ENCODE peak calls at places on chromosomes 7 and 10, in four cellular contexts. L, S, Z and P are unnamed samples.

GRCh38 chr7:8423057-8423456 is 10.4 kb upstream of the NXPH1 start:
- DNase-seq in L (no peak), S (no peak), Z (no peak), P (no peak)

GRCh38 chr10:27794157-27794556 is 48.5 kb upstream of the MKX start:
- DNase-seq in L (no peak), S (no peak), Z (no peak), P (no peak)

GRCh38 chr7:125661677-125662076 is 732.1 kb upstream of the POT1 start:
- DNase-seq in L (no peak), S (no peak), Z (no peak), P (no peak)

GRCh38 chr7:30973791-30974604 is 10.2 kb downstream of the GHRHR start:
- DNase-seq in L (no peak), S (no peak), Z (no peak), P (no peak)

GRCh38 chr7:87416682-87417587 is 58.5 kb downstream of the ABCB4 start:
- DNase-seq in L (peak; percentile 67), S (peak; percentile 25), Z (peak; percentile 14), P (no peak)

GRCh38 chr10:129849853-129850252 is 114.2 kb downstream of the EBF3 start:
- DNase-seq in L (no peak), S (no peak), Z (no peak), P (no peak)

GRCh38 chr7:104976966-104977636 is 36.9 kb upstream of the KMT2E start:
- DNase-seq in L (no peak), S (no peak), Z (no peak), P (no peak)

GRCh38 chr10:17737021-17737965 is 14.7 kb upstream of the TMEM236 start:
- DNase-seq in L (peak; percentile 37), S (no peak), Z (peak; percentile 37), P (no peak)

GRCh38 chr7:21507627-21508343 is 35.1 kb upstream of the DNAH11 start:
- DNase-seq in L (peak; percentile 51), S (no peak), Z (peak; percentile 19), P (no peak)

GRCh38 chr7:45407730-45408406 is 166.3 kb upstream of the ADCY1 start:
- DNase-seq in L (no peak), S (no peak), Z (no peak), P (no peak)

GRCh38 chr7:158458096-158458495 is 129.5 kb downstream of the PTPRN2 start:
- DNase-seq in L (no peak), S (no peak), Z (no peak), P (no peak)

GRCh38 chr10:4234661-4235060 is 449.7 kb upstream of the KLF6 start:
- DNase-seq in L (no peak), S (peak; percentile 27), Z (no peak), P (no peak)

GRCh38 chr7:47293884-47294568 is 287.9 kb downstream of the TNS3 start:
- DNase-seq in L (no peak), S (no peak), Z (peak; percentile 69), P (no peak)

GRCh38 chr7:151187409-151188251 is 580 bp upstream of the ASB10 start:
- DNase-seq in L (no peak), S (no peak), Z (peak; percentile 61), P (no peak)

GRCh38 chr7:30674876-30675275 is 7.4 kb downstream of the CRHR2 start:
- DNase-seq in L (no peak), S (no peak), Z (no peak), P (no peak)